ENCODE peak calls at places on chromosomes 12 and 14, in seven cellular contexts. One of them, this sample, is unnamed.

GRCh38 chr12:3294481-3294911 is 196.5 kb upstream of the PRMT8 start:
- DNase-seq in IMR-90: no peak
- DNase-seq in dorsolateral prefrontal cortex: no peak
- DNase-seq in mucosa of descending colon: no peak
- DNase-seq in neural crest cell: no peak
- DNase-seq in neural progenitor cell: no peak
- DNase-seq in fibroblast of mammary gland: no peak
- DNase-seq in this sample: no peak

GRCh38 chr14:103140316-103141109 is 17.3 kb downstream of the TNFAIP2 start:
- DNase-seq in IMR-90: no peak
- DNase-seq in neural progenitor cell: no peak
- DNase-seq in fibroblast of mammary gland: no peak
- DNase-seq in dorsolateral prefrontal cortex: no peak
- DNase-seq in mucosa of descending colon: no peak
- DNase-seq in neural crest cell: no peak
- DNase-seq in this sample: no peak

GRCh38 chr12:42201061-42201460 is 37.0 kb downstream of the YAF2 start:
- DNase-seq in neural crest cell: no peak
- DNase-seq in fibroblast of mammary gland: no peak
- DNase-seq in IMR-90: peak
- DNase-seq in mucosa of descending colon: no peak
- DNase-seq in neural progenitor cell: no peak
- DNase-seq in dorsolateral prefrontal cortex: no peak
- DNase-seq in this sample: no peak

GRCh38 chr14:78933948-78934524 is 763.9 kb downstream of the NRXN3 start:
- DNase-seq in dorsolateral prefrontal cortex: no peak
- DNase-seq in neural crest cell: peak
- DNase-seq in mucosa of descending colon: no peak
- DNase-seq in fibroblast of mammary gland: peak
- DNase-seq in IMR-90: peak
- DNase-seq in neural progenitor cell: peak
- DNase-seq in this sample: no peak

GRCh38 chr12:49357099-49357678 is 10.1 kb upstream of the SPATS2 start:
- DNase-seq in dorsolateral prefrontal cortex: no peak
- DNase-seq in IMR-90: peak
- DNase-seq in neural progenitor cell: peak
- DNase-seq in fibroblast of mammary gland: peak
- DNase-seq in mucosa of descending colon: no peak
- DNase-seq in neural crest cell: no peak
- DNase-seq in this sample: no peak

GRCh38 chr14:104113631-104114420 is 24.6 kb upstream of the KIF26A start:
- DNase-seq in dorsolateral prefrontal cortex: no peak
- DNase-seq in mucosa of descending colon: no peak
- DNase-seq in fibroblast of mammary gland: no peak
- DNase-seq in IMR-90: no peak
- DNase-seq in neural progenitor cell: no peak
- DNase-seq in neural crest cell: no peak
- DNase-seq in this sample: no peak

GRCh38 chr12:106040521-106040920 is 98.2 kb downstream of the NUAK1 start:
- DNase-seq in IMR-90: no peak
- DNase-seq in mucosa of descending colon: no peak
- DNase-seq in neural progenitor cell: no peak
- DNase-seq in neural crest cell: no peak
- DNase-seq in fibroblast of mammary gland: no peak
- DNase-seq in dorsolateral prefrontal cortex: no peak
- DNase-seq in this sample: no peak

GRCh38 chr12:15962760-15963159 is 51.6 kb downstream of the DERA start:
- DNase-seq in mucosa of descending colon: no peak
- DNase-seq in IMR-90: peak
- DNase-seq in neural progenitor cell: no peak
- DNase-seq in fibroblast of mammary gland: peak
- DNase-seq in dorsolateral prefrontal cortex: no peak
- DNase-seq in neural crest cell: no peak
- DNase-seq in this sample: no peak

GRCh38 chr14:46490150-46490769 is 161.3 kb downstream of the RPL10L start:
- DNase-seq in dorsolateral prefrontal cortex: no peak
- DNase-seq in neural progenitor cell: peak
- DNase-seq in IMR-90: no peak
- DNase-seq in neural crest cell: no peak
- DNase-seq in fibroblast of mammary gland: no peak
- DNase-seq in mucosa of descending colon: no peak
- DNase-seq in this sample: no peak

GRCh38 chr12:122527478-122527944 is 462 bp downstream of the KNTC1 start:
- DNase-seq in IMR-90: peak
- DNase-seq in neural progenitor cell: peak
- DNase-seq in mucosa of descending colon: no peak
- DNase-seq in fibroblast of mammary gland: peak
- DNase-seq in neural crest cell: no peak
- DNase-seq in dorsolateral prefrontal cortex: peak
- DNase-seq in this sample: no peak

GRCh38 chr12:130013771-130014484 is 110.1 kb upstream of the TMEM132D start:
- DNase-seq in IMR-90: no peak
- DNase-seq in neural progenitor cell: peak
- DNase-seq in mucosa of descending colon: peak
- DNase-seq in fibroblast of mammary gland: peak
- DNase-seq in neural crest cell: peak
- DNase-seq in dorsolateral prefrontal cortex: peak
- DNase-seq in this sample: no peak

GRCh38 chr12:22415342-22416309 is 81.1 kb upstream of the ST8SIA1 start:
- DNase-seq in mucosa of descending colon: no peak
- DNase-seq in neural progenitor cell: no peak
- DNase-seq in dorsolateral prefrontal cortex: no peak
- DNase-seq in neural crest cell: no peak
- DNase-seq in fibroblast of mammary gland: peak
- DNase-seq in IMR-90: no peak
- DNase-seq in this sample: no peak

GRCh38 chr14:44897844-44898151 is 63.9 kb downstream of the KLHL28 start:
- DNase-seq in dorsolateral prefrontal cortex: no peak
- DNase-seq in fibroblast of mammary gland: peak
- DNase-seq in neural crest cell: no peak
- DNase-seq in neural progenitor cell: no peak
- DNase-seq in mucosa of descending colon: no peak
- DNase-seq in IMR-90: peak
- DNase-seq in this sample: no peak

GRCh38 chr12:64392221-64392620 is 1.7 kb upstream of the C12orf56 start:
- DNase-seq in IMR-90: peak
- DNase-seq in dorsolateral prefrontal cortex: no peak
- DNase-seq in mucosa of descending colon: no peak
- DNase-seq in neural progenitor cell: peak
- DNase-seq in neural crest cell: no peak
- DNase-seq in fibroblast of mammary gland: peak
- DNase-seq in this sample: no peak

GRCh38 chr12:67578976-67579661 is 69.4 kb upstream of the DYRK2 start:
- DNase-seq in neural progenitor cell: no peak
- DNase-seq in IMR-90: no peak
- DNase-seq in mucosa of descending colon: no peak
- DNase-seq in dorsolateral prefrontal cortex: no peak
- DNase-seq in neural crest cell: no peak
- DNase-seq in fibroblast of mammary gland: peak
- DNase-seq in this sample: no peak

GRCh38 chr12:75750950-75751349 is 239.5 kb upstream of the KRR1 start:
- DNase-seq in neural progenitor cell: no peak
- DNase-seq in mucosa of descending colon: no peak
- DNase-seq in neural crest cell: no peak
- DNase-seq in dorsolateral prefrontal cortex: no peak
- DNase-seq in IMR-90: peak
- DNase-seq in fibroblast of mammary gland: peak
- DNase-seq in this sample: no peak

GRCh38 chr12:121228919-121229650 is 19.2 kb downstream of the P2RX4 start:
- DNase-seq in IMR-90: no peak
- DNase-seq in fibroblast of mammary gland: no peak
- DNase-seq in mucosa of descending colon: peak
- DNase-seq in dorsolateral prefrontal cortex: no peak
- DNase-seq in neural crest cell: no peak
- DNase-seq in neural progenitor cell: no peak
- DNase-seq in this sample: no peak

GRCh38 chr12:12682284-12682683 is 13.7 kb downstream of the GPR19 start:
- DNase-seq in neural progenitor cell: no peak
- DNase-seq in dorsolateral prefrontal cortex: no peak
- DNase-seq in neural crest cell: no peak
- DNase-seq in IMR-90: no peak
- DNase-seq in mucosa of descending colon: no peak
- DNase-seq in fibroblast of mammary gland: no peak
- DNase-seq in this sample: no peak

GRCh38 chr12:81809829-81810595 is 50.9 kb upstream of the PPFIA2 start:
- DNase-seq in fibroblast of mammary gland: peak
- DNase-seq in dorsolateral prefrontal cortex: no peak
- DNase-seq in neural progenitor cell: no peak
- DNase-seq in mucosa of descending colon: no peak
- DNase-seq in IMR-90: no peak
- DNase-seq in neural crest cell: no peak
- DNase-seq in this sample: no peak

GRCh38 chr14:95134304-95134933 is 22.9 kb downstream of the DICER1 start:
- DNase-seq in mucosa of descending colon: no peak
- DNase-seq in dorsolateral prefrontal cortex: no peak
- DNase-seq in fibroblast of mammary gland: no peak
- DNase-seq in neural progenitor cell: no peak
- DNase-seq in IMR-90: peak
- DNase-seq in neural crest cell: no peak
- DNase-seq in this sample: no peak

GRCh38 chr14:92958373-92959188 is 35.6 kb downstream of the CHGA start:
- DNase-seq in mucosa of descending colon: no peak
- DNase-seq in dorsolateral prefrontal cortex: peak
- DNase-seq in IMR-90: no peak
- DNase-seq in neural progenitor cell: no peak
- DNase-seq in fibroblast of mammary gland: no peak
- DNase-seq in neural crest cell: no peak
- DNase-seq in this sample: no peak

GRCh38 chr14:106605548-106606448 is 1079.4 kb downstream of the TMEM121 start:
- DNase-seq in fibroblast of mammary gland: no peak
- DNase-seq in dorsolateral prefrontal cortex: no peak
- DNase-seq in neural progenitor cell: no peak
- DNase-seq in mucosa of descending colon: peak
- DNase-seq in IMR-90: no peak
- DNase-seq in neural crest cell: no peak
- DNase-seq in this sample: peak

GRCh38 chr14:85233756-85234545 is 296.0 kb upstream of the FLRT2 start:
- DNase-seq in neural crest cell: no peak
- DNase-seq in IMR-90: peak
- DNase-seq in fibroblast of mammary gland: peak
- DNase-seq in mucosa of descending colon: no peak
- DNase-seq in dorsolateral prefrontal cortex: no peak
- DNase-seq in neural progenitor cell: no peak
- DNase-seq in this sample: no peak

GRCh38 chr12:110804406-110804805 is 42.4 kb upstream of the CCDC63 start:
- DNase-seq in fibroblast of mammary gland: no peak
- DNase-seq in dorsolateral prefrontal cortex: no peak
- DNase-seq in neural crest cell: no peak
- DNase-seq in IMR-90: no peak
- DNase-seq in neural progenitor cell: no peak
- DNase-seq in mucosa of descending colon: no peak
- DNase-seq in this sample: no peak

DNA sequence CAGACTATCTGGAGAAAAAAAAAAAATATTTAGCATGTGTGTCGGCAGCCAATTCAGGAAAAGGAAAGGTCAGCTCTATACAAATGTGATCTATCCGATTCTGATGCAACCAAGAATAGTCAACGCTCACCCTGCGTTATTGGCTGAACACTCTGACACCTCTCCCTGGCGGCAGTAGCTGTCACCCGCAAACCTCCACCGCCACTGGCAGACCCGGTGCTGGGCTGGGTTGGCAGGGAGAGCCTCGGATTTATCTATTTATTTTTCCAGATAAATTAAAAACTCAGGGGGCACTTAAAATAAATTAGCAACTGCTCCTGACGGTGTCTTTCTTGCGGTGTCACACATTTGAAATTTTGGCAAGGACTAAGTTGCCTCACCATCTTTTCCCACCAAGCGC is 409.8 kb downstream of the VRK1 start:
- DNase-seq in fibroblast of mammary gland: no peak
- DNase-seq in neural crest cell: no peak
- DNase-seq in IMR-90: no peak
- DNase-seq in dorsolateral prefrontal cortex: no peak
- DNase-seq in neural progenitor cell: no peak
- DNase-seq in mucosa of descending colon: no peak
- DNase-seq in this sample: no peak
- TF ChIP-seq CTCF in fibroblast of mammary gland: no peak
- TF ChIP-seq CTCF in neural crest cell: no peak
- TF ChIP-seq CTCF in IMR-90: no peak
- TF ChIP-seq CTCF in dorsolateral prefrontal cortex: no peak
- TF ChIP-seq CTCF in neural progenitor cell: no peak
- TF ChIP-seq CTCF in mucosa of descending colon: no peak
- TF ChIP-seq CTCF in this sample: no peak

DNA sequence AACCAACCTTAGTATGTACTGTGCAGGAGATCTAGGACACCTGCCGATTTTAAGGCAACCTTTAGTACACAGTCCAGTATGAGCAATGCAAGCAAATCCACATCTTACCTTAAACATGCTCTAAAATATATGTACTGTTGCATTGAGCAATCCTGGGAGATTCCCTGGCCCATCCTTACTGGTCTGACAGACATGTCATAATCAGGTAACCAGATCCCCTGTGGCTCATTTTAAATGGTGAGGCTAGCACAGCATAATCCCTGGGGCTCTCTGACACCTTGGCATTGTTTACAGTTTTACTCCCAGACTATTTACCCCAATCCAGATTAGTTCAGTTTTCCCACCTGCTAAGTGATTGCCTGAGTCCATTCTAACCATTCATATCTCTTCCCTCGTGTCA is 15.1 kb downstream of the BMAL2 start:
- DNase-seq in mucosa of descending colon: no peak
- DNase-seq in neural progenitor cell: no peak
- DNase-seq in IMR-90: no peak
- DNase-seq in fibroblast of mammary gland: no peak
- DNase-seq in dorsolateral prefrontal cortex: no peak
- DNase-seq in neural crest cell: no peak
- DNase-seq in this sample: no peak
- TF ChIP-seq CTCF in mucosa of descending colon: no peak
- TF ChIP-seq CTCF in neural progenitor cell: no peak
- TF ChIP-seq CTCF in IMR-90: no peak
- TF ChIP-seq CTCF in fibroblast of mammary gland: no peak
- TF ChIP-seq CTCF in dorsolateral prefrontal cortex: no peak
- TF ChIP-seq CTCF in neural crest cell: no peak
- TF ChIP-seq CTCF in this sample: no peak

DNA sequence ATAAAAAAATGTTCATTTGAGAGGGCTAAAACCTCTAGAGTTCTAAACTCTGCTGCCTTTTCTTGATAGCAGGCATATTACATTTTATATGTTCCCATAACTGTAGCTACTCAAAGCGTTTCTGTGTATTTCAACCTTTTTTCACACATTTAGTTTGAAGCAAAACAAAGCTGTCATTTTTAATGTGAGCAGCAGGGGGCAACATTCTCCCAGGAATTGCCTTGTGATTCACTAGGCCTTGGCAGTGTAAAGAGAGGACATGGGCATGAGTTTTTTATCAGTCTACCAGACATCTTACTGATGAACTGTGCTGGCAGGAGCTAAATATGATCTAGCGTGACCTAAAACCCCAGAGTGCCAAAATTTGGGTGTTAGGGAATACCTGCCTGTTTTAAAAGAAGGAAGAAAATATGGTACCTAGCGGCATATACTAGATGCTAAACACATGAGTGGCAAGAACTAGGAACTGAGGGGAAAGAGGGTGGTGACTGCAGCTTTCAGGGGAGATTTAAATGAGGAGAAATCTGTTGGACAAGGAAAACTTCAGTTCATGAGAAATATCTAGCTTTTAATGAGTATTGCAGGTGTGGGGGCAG is 65.3 kb downstream of the IFT43 start:
- DNase-seq in neural crest cell: peak
- DNase-seq in neural progenitor cell: peak
- DNase-seq in dorsolateral prefrontal cortex: peak
- DNase-seq in fibroblast of mammary gland: peak
- DNase-seq in IMR-90: peak
- DNase-seq in mucosa of descending colon: no peak
- DNase-seq in this sample: peak
- TF ChIP-seq CTCF in neural crest cell: peak
- TF ChIP-seq CTCF in neural progenitor cell: peak
- TF ChIP-seq CTCF in dorsolateral prefrontal cortex: peak
- TF ChIP-seq CTCF in fibroblast of mammary gland: peak
- TF ChIP-seq CTCF in IMR-90: peak
- TF ChIP-seq CTCF in mucosa of descending colon: peak
- TF ChIP-seq CTCF in this sample: peak

GRCh38 chr12:51246254-51246853 is 7.7 kb downstream of the DAZAP2 start:
- DNase-seq in IMR-90: peak
- DNase-seq in fibroblast of mammary gland: peak
- DNase-seq in neural crest cell: no peak
- DNase-seq in dorsolateral prefrontal cortex: no peak
- DNase-seq in mucosa of descending colon: no peak
- DNase-seq in neural progenitor cell: no peak
- DNase-seq in this sample: peak
- TF ChIP-seq CTCF in IMR-90: no peak
- TF ChIP-seq CTCF in fibroblast of mammary gland: peak
- TF ChIP-seq CTCF in neural crest cell: no peak
- TF ChIP-seq CTCF in dorsolateral prefrontal cortex: no peak
- TF ChIP-seq CTCF in mucosa of descending colon: no peak
- TF ChIP-seq CTCF in neural progenitor cell: no peak
- TF ChIP-seq CTCF in this sample: no peak